ENCODE peak calls at places on chromosome 14, in seven cellular contexts. D is T-cell; P is T-helper 17 cell; Z is stimulated activated CD4-positive, alpha-beta T cell treated with anti-CD3 and anti-CD28 coated beads, Interleukin-4, amount 100 ng/mL, for 1 hour; V is ecto neural progenitor cell; X is neural crest cell; A is mammary epithelial cell. I is an unnamed sample.

GRCh38 chr14:92659765-92660561 is 88.5 kb downstream of the LGMN start:
- DNase-seq in D (no peak), P (no peak), Z (no peak), V (no peak), X (no peak), A (peak), I (no peak)

GRCh38 chr14:34355584-34356266 is 106.3 kb downstream of the SPTSSA start:
- DNase-seq in D (no peak), P (no peak), Z (no peak), V (no peak), X (no peak), A (peak), I (peak)

GRCh38 chr14:105071326-105071725 is 6.1 kb upstream of the GPR132 start:
- DNase-seq in D (no peak), P (no peak), Z (no peak), V (no peak), X (no peak), A (no peak), I (no peak)

GRCh38 chr14:22544881-22545420 is 44.1 kb downstream of the DAD1 start:
- DNase-seq in D (no peak), P (no peak), Z (no peak), V (no peak), X (no peak), A (no peak), I (no peak)

GRCh38 chr14:102616318-102616717 is 23.9 kb downstream of the RCOR1 start:
- DNase-seq in D (no peak), P (no peak), Z (no peak), V (no peak), X (no peak), A (no peak), I (no peak)

GRCh38 chr14:91484744-91485143 is 25.4 kb downstream of the PPP4R3A start:
- DNase-seq in D (no peak), P (no peak), Z (no peak), V (no peak), X (no peak), A (no peak), I (no peak)

GRCh38 chr14:31937730-31938346 is 139.3 kb upstream of the ARHGAP5 start:
- DNase-seq in D (no peak), P (peak), Z (peak), V (no peak), X (no peak), A (peak), I (peak)

GRCh38 chr14:61184117-61184516 is 97.0 kb downstream of the TMEM30B start:
- DNase-seq in D (no peak), P (no peak), Z (no peak), V (no peak), X (no peak), A (peak), I (no peak)

GRCh38 chr14:61537567-61538463 is 157.5 kb upstream of the HIF1A start:
- DNase-seq in D (no peak), P (no peak), Z (peak), V (no peak), X (no peak), A (peak), I (peak)

GRCh38 chr14:67934087-67934486 is 114.5 kb downstream of the RAD51B start:
- DNase-seq in D (no peak), P (no peak), Z (no peak), V (no peak), X (peak), A (peak), I (peak)

GRCh38 chr14:79665556-79665955 is 545.7 kb downstream of the DIO2 start:
- DNase-seq in D (no peak), P (no peak), Z (no peak), V (no peak), X (no peak), A (no peak), I (no peak)

GRCh38 chr14:100071545-100071944 is 6.3 kb downstream of the EVL start:
- DNase-seq in D (peak), P (no peak), Z (no peak), V (no peak), X (no peak), A (no peak), I (no peak)

GRCh38 chr14:50658203-50658602 is 9.9 kb downstream of the SAV1 start:
- DNase-seq in D (no peak), P (no peak), Z (no peak), V (no peak), X (no peak), A (no peak), I (no peak)

GRCh38 chr14:22819191-22819988 is 4.2 kb upstream of the SLC7A7 start:
- DNase-seq in D (no peak), P (no peak), Z (no peak), V (no peak), X (no peak), A (peak), I (no peak)

GRCh38 chr14:35506927-35507326 is 27.0 kb upstream of the INSM2 start:
- DNase-seq in D (no peak), P (no peak), Z (no peak), V (no peak), X (no peak), A (no peak), I (no peak)

GRCh38 chr14:75844486-75844885 is 137.3 kb downstream of the TGFB3 start:
- DNase-seq in D (no peak), P (no peak), Z (no peak), V (no peak), X (no peak), A (no peak), I (no peak)

GRCh38 chr14:60647081-60647836 is 2.0 kb downstream of the SIX1 start:
- DNase-seq in D (no peak), P (no peak), Z (no peak), V (peak), X (no peak), A (peak), I (no peak)

GRCh38 chr14:50321009-50321660 is 9.0 kb downstream of the DMAC2L start:
- DNase-seq in D (peak), P (peak), Z (peak), V (no peak), X (peak), A (peak), I (peak)

GRCh38 chr14:64639340-64639821 is 64.8 kb upstream of the PLEKHG3 start:
- DNase-seq in D (no peak), P (no peak), Z (no peak), V (no peak), X (no peak), A (peak), I (no peak)

GRCh38 chr14:105496831-105497591 is 6.0 kb downstream of the TEDC1 start:
- DNase-seq in D (no peak), P (no peak), Z (no peak), V (no peak), X (no peak), A (no peak), I (no peak)

GRCh38 chr14:37565550-37565949 is 29.5 kb downstream of the FOXA1 start:
- DNase-seq in D (no peak), P (no peak), Z (no peak), V (no peak), X (no peak), A (no peak), I (no peak)

GRCh38 chr14:97719931-97720330 is 922.7 kb downstream of the VRK1 start:
- DNase-seq in D (peak), P (peak), Z (no peak), V (no peak), X (no peak), A (no peak), I (no peak)

GRCh38 chr14:35339761-35340406 is 47.7 kb downstream of the PSMA6 start:
- DNase-seq in D (no peak), P (no peak), Z (no peak), V (no peak), X (no peak), A (no peak), I (no peak)

GRCh38 chr14:64910847-64911495 is 3.3 kb upstream of the CHURC1 start:
- DNase-seq in D (no peak), P (no peak), Z (no peak), V (no peak), X (no peak), A (no peak), I (no peak)